ENCODE peak calls at places on chromosome 1, in five cellular contexts. F is IMR-90, V is caudate nucleus, J is left lung, N is PC-3. S is an unnamed sample.

GRCh38 chr1:36534711-36535412 is 52.1 kb upstream of the CSF3R start:
- DNase-seq in V (no peak), F (no peak), N (no peak), J (no peak), S (no peak)

GRCh38 chr1:200153277-200154055 is 126.0 kb downstream of the NR5A2 start:
- DNase-seq in V (no peak), J (no peak), N (no peak), F (no peak), S (no peak)

GRCh38 chr1:220274122-220274855 is 2.0 kb upstream of the RAB3GAP2 start:
- DNase-seq in F (peak), J (peak), V (no peak), N (no peak), S (no peak)

GRCh38 chr1:185656663-185657062 is 77.5 kb upstream of the HMCN1 start:
- DNase-seq in N (no peak), V (no peak), J (no peak), F (no peak), S (no peak)

GRCh38 chr1:236619398-236619797 is 15.1 kb upstream of the HEATR1 start:
- DNase-seq in V (no peak), J (no peak), N (no peak), F (no peak), S (no peak)

GRCh38 chr1:176205322-176205914 is 1.7 kb downstream of the COP1 start:
- DNase-seq in N (peak), F (peak), J (no peak), V (no peak), S (no peak)

GRCh38 chr1:235920596-235921375 is 54.1 kb upstream of the LYST start:
- DNase-seq in N (no peak), J (no peak), V (no peak), F (no peak), S (no peak)

GRCh38 chr1:179883739-179884138 is 1.7 kb downstream of the TOR1AIP1 start:
- DNase-seq in V (no peak), N (peak), J (no peak), F (peak), S (no peak)

GRCh38 chr1:29752141-29752540 is 515.8 kb downstream of the PTPRU start:
- DNase-seq in J (no peak), F (no peak), N (peak), V (no peak), S (no peak)

GRCh38 chr1:32337855-32338636 is 2.0 kb upstream of the MARCKSL1 start:
- DNase-seq in V (peak), N (peak), F (peak), J (peak), S (peak)

GRCh38 chr1:206696812-206697585 is 12.3 kb downstream of the MAPKAPK2 start:
- DNase-seq in J (no peak), F (no peak), N (no peak), V (no peak), S (no peak)

GRCh38 chr1:27658951-27659496 is 13.0 kb downstream of the IFI6 start:
- DNase-seq in V (no peak), J (no peak), N (peak), F (peak), S (no peak)
- H3K27ac ChIP-seq in V (no peak), J (peak), N (peak), F (no peak), S (peak)

DNA sequence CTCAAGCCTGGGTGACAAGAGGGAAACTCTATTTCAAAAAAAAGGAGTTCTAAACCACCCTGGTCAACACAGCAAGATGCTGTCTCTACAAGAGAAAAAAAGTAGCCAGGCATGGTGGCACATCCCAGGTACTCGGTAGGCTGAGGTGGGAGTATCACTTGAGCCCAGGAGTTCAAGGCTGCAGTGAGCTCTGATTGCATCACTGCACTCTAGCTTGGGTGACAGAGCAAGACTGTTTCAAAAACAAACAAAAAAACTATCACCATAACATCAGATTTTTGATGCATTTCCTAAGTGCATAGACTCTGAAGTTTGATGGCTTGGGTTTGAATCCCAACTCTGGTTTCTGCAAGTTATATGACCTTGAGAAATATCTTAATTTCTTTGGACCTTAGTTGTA is 9.6 kb downstream of the ELOA start:
- DNase-seq in J (no peak), F (no peak), V (no peak), N (no peak), S (no peak)
- H3K27ac ChIP-seq in J (no peak), F (no peak), V (no peak), N (no peak), S (no peak)

DNA sequence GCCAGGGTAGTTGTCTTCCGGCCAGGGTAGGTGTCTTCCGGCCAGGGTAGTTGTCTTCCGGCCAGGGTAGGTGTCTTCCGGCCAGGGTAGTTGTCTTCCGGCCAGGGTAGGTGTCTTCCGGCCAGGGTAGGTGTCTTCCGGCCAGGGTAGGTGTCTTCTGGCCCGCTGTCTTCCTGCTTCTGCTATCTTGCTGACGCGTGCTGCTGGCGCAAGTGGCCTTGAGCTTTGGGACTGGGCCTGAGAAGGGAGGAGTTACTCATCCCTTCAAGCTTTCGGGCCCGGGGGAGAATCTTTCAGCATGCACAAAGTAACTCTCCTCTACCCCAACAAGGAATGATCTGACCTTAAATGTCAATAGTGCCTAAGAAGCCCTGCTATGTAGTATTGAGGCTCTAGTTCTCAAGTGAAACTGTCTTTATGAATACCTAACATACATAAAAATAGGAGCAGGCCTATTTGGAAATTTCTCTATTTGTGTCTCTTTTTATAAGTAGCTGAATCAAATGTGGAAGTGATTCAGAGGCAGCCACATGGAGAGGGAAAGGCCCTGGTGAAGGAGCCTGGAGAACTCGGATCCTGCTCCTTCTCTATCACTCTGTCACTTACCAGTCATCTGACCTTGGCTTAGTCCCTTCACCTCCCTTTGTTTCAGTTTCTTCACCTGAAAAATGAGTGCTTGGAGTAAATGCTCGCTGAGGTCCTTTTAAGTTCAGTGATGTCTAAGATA is 65.6 kb downstream of the RGL1 start:
- DNase-seq in J (no peak), F (peak), N (peak), V (no peak), S (peak)
- H3K27ac ChIP-seq in J (peak), F (no peak), N (peak), V (peak), S (peak)

GRCh38 chr1:8096105-8097011 is 70.2 kb upstream of the ERRFI1 start:
- DNase-seq in J (no peak), F (peak), N (peak), V (no peak), S (no peak)

GRCh38 chr1:8095584-8095983 is 69.5 kb upstream of the ERRFI1 start:
- DNase-seq in N (peak), F (no peak), V (no peak), J (no peak), S (no peak)

GRCh38 chr1:8097908-8098307 is 71.8 kb upstream of the ERRFI1 start:
- DNase-seq in N (no peak), F (no peak), J (no peak), V (no peak), S (no peak)

GRCh38 chr1:8094481-8095241 is 68.6 kb upstream of the ERRFI1 start:
- DNase-seq in F (peak), J (no peak), N (peak), V (no peak), S (no peak)

DNA sequence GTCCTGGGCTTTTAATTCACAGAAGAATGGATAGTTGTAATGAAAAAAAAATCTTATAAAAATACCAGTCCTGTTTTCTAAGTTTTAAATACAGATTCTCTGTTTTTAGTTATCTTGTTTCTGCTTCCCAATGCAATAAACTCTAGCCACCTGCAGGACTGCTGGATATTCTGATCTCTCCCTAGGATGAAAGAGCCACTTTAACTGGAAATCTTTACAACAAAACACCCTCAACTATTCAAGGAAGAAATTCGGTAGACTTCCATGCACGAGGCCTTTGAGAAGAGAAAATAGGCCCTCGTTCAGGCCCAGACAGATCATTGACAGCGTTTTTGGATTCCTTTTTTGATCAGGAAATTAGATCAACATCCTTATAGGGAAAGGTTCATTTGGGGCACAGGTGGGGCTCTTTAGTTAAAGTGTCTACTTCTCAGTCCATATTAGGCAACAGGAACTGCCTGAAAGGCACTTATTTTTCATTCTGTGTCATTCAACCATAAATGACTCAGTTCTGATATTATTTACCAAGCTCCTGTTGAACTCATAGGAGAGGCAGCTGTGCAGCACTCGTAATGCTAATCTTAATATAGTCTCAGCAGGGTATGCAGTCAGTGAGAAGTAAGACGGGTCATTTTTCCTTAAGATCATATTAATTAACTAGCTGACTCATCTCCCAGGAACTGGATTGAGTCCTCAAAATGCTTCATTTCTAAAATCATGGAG is 71.1 kb upstream of the ERRFI1 start:
- DNase-seq in F (peak), N (peak), V (no peak), J (no peak), S (no peak)
- H3K27ac ChIP-seq in F (peak), N (peak), V (no peak), J (peak), S (no peak)

GRCh38 chr1:192766876-192767275 is 42.0 kb upstream of the RGS2 start:
- DNase-seq in J (no peak), N (no peak), F (no peak), V (no peak), S (no peak)

GRCh38 chr1:192763756-192764155 is 45.1 kb upstream of the RGS2 start:
- DNase-seq in V (no peak), F (peak), N (peak), J (no peak), S (no peak)

GRCh38 chr1:192766009-192766625 is 42.7 kb upstream of the RGS2 start:
- DNase-seq in J (no peak), F (peak), V (no peak), N (peak), S (no peak)

GRCh38 chr1:192763243-192763642 is 45.6 kb upstream of the RGS2 start:
- DNase-seq in V (no peak), F (peak), N (peak), J (no peak), S (no peak)

DNA sequence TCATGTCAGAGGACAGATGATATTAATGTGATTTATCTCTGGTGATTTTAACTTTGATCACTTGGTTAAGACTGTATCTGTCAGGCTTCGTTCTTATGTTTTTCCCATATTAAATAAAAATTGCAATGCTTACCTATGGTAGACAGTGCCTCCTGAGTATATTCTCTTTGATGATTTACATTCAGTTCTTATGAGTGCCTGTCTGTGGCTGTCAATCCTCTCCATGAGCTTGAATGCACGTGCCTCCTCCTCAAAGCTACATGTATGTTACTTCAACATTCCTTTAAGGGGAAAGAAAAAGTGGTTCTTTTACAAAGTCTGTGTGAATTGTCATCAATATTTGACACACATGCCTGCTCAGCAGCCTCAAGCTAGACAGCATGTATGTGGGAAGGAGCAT is 44.2 kb upstream of the RGS2 start:
- DNase-seq in J (no peak), V (no peak), F (no peak), N (no peak), S (no peak)
- H3K27ac ChIP-seq in J (no peak), V (no peak), F (peak), N (no peak), S (no peak)

DNA sequence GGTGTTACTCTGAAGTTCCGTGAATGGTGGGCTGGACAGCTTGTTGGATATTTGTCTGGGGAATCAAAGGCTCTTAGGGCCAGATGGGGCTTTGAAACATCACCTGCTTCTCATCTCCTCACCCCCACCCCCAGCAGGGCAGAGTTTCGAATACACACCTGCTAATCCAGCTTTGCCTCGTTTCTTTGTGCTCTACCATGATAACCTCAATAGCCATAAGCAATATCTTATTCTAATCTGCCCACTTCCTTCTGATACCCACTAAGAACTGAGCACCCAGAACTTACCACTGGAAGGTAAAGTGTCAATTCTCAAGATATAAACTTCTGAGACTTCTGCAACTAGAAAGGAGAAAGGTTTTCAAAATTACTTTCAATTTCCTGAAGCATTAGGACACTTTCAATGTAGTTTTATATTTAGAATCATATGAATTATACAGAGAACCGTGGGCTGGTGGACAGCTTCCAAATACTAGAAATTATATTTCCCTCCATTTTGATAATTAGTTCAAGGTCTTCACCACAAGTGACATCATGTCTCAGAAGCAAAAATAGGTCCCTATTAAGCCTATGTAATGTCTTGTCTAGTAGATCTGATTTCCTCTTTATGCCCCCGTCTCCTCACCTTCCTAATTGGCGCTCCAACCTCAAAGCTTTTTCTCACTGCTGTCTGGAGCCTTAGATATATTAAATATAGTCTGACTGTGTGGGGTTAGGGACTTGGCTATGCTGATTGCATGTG is 64.4 kb upstream of the NEK2 start:
- DNase-seq in N (no peak), V (no peak), F (no peak), J (no peak), S (no peak)
- H3K27ac ChIP-seq in N (no peak), V (peak), F (no peak), J (no peak), S (peak)

DNA sequence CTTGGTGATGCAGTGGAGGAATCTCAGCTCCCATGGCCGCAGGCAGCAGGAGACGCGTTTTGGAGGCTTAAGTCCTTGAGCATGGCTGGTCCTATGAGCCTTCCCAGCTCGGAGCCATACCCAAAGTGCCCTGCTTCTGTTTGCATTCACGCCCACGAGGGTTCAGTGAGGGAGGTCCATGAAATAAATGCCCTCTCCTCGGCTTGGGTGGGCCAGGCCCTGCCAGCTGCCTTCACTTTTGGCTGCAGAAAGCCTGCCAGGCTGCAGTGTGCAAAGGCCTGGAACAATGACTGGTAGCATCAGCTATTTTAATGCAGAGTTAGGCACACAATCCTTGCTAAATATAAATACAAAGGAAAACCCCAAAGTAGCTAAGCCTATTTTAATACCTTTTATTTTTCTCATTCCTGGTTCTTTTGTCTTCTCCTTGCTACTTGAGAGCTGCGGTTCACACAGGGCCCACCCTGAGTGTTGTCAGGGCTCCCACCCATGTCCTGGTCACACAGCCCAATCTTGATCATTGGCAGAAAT is 49.4 kb downstream of the H3-3A start:
- DNase-seq in F (no peak), N (no peak), J (no peak), V (no peak), S (no peak)
- H3K27ac ChIP-seq in F (no peak), N (no peak), J (no peak), V (no peak), S (no peak)

S was measured in substantia nigra.